ENCODE peak calls at places on chromosomes 16 and 17, in six cellular contexts. P, O, K, Q, R and M are unnamed samples.

GRCh38 chr17:29650407-29650806 is 27.7 kb upstream of the CORO6 start:
- DNase-seq in Q (no peak), K (no peak), R (no peak), O (no peak), P (no peak), M (no peak)

GRCh38 chr16:68072038-68072695 is 13.0 kb upstream of the NFATC3 start:
- DNase-seq in P (no peak), O (peak), R (peak), Q (no peak), K (peak), M (no peak)

GRCh38 chr16:23578096-23578830 is 17.9 kb downstream of the NDUFAB1 start:
- DNase-seq in P (no peak), R (no peak), O (peak), K (no peak), Q (no peak), M (no peak)

GRCh38 chr16:11580451-11581086 is 6.2 kb downstream of the LITAF start:
- DNase-seq in R (no peak), O (no peak), Q (no peak), K (peak), P (no peak), M (no peak)

GRCh38 chr16:11330526-11331237 is 14.6 kb upstream of the RMI2 start:
- DNase-seq in R (no peak), O (no peak), P (no peak), Q (no peak), K (no peak), M (no peak)

GRCh38 chr16:81860867-81861266 is 81.8 kb downstream of the PLCG2 start:
- DNase-seq in K (no peak), R (no peak), Q (no peak), P (no peak), O (no peak), M (no peak)

GRCh38 chr16:11386791-11387546 is 41.7 kb downstream of the RMI2 start:
- DNase-seq in P (peak), R (no peak), K (no peak), Q (peak), O (no peak), M (no peak)

GRCh38 chr16:56932588-56933265 is 785 bp downstream of the HERPUD1 start:
- DNase-seq in R (peak), K (peak), Q (peak), O (peak), P (peak), M (peak)

GRCh38 chr16:12459401-12459791 is 344.3 kb downstream of the CPPED1 start:
- DNase-seq in K (peak), R (no peak), O (no peak), Q (peak), P (no peak), M (no peak)

GRCh38 chr17:49880291-49881053 is 32.6 kb upstream of the TAC4 start:
- DNase-seq in K (peak), R (peak), Q (peak), O (peak), P (peak), M (peak)

GRCh38 chr16:17371014-17371296 is 99.8 kb downstream of the XYLT1 start:
- DNase-seq in Q (no peak), K (no peak), P (no peak), R (no peak), O (no peak), M (no peak)

GRCh38 chr17:21304091-21304490 is 19.6 kb downstream of the MAP2K3 start:
- DNase-seq in Q (no peak), O (no peak), K (peak), P (no peak), R (no peak), M (no peak)

GRCh38 chr17:50079334-50080095 is 15.6 kb upstream of the PDK2 start:
- DNase-seq in R (no peak), Q (peak), O (no peak), K (no peak), P (peak), M (no peak)

GRCh38 chr17:22286337-22287041 is 594.2 kb downstream of the KCNJ18 start:
- DNase-seq in K (peak), R (no peak), O (no peak), Q (peak), P (no peak), M (no peak)

GRCh38 chr17:52158450-52159042 is at the start of gene CA10:
- DNase-seq in K (no peak), Q (no peak), P (no peak), R (no peak), O (no peak), M (no peak)

GRCh38 chr16:86509759-86510464 is 415 bp upstream of the FOXF1 start:
- DNase-seq in O (peak), K (peak), P (no peak), R (no peak), Q (peak), M (peak)

DNA sequence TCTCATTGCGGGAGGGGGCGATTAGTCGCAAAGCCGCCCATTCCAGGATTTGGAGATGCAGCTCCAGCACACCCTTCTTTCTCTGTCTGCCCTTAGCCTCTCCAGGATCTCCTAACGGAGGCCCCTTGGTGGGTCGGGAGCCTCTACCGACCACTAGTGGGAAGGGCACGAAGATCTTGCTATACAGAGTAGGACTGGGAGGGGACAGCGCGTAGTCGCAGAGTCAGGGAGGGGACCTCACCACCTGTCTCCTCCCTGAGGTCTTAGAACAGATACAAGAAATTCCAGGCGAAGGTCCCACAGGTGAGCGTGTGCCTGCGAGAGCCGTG is 569 bp upstream of the SMTNL2 start:
- DNase-seq in O (no peak), P (peak), R (no peak), K (no peak), Q (no peak), M (no peak)
- TF ChIP-seq CTCF in O (peak), P (no peak), R (no peak), K (peak), Q (no peak), M (peak)

DNA sequence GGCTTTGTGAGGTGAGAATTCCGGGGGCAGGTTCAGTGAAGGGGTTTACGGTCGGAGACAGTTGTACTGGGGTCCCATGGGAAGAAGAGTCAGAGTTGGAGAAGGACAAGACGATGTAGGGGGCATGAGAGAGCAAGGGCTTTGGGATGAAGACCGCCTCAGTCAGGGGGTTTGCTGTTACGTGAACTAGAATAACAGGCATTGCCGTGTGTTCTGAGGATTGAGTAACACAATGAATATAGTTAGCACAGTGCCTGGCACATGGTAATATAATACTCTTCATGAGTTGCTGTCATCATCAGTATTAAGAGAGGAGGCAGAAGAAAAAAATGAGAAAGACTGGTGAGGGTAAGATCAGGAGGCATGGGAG is 577 bp downstream of the ZNF646 start:
- DNase-seq in P (no peak), O (peak), Q (no peak), R (no peak), K (no peak), M (no peak)
- TF ChIP-seq CTCF in P (no peak), O (no peak), Q (no peak), R (no peak), K (no peak), M (no peak)

DNA sequence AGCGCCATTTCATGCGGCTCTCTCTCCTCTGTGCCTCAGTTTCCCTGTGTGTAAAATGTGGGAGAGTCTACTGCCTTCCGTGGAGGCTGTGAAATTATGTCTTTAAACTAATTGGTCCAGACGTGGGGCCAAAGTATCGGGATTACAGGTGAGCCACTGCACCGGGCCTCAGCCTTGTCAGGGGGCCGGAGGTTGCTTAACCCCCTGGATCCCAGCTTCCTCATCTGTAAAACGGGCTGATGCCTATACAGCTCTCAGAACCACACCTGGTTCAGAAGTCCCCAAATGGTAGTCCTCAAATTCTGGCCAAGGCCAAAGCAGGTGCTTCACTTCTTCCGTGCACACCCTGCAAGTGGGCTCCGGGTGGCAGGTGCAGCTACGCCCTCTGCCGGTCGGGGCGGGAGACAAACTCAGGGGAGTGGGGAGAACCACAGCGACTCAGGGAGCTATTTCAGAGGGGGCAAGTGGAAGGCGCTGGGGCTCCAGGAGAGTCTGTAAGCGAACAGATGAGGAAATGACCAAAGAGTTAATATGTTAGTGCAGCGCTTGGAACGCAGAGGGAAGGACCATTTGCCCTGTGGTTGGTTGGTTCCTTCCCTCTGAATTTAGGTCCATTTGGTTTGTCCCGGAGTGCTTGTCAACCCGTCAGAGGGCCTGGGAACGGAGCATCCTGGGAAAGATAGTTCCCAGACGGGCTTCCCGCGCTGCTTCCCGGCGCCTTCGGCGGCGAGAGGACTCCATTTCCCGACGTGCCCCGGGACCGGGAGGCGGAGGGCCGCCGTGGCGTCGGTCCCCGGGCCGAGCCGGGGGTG is at the start of gene MGRN1:
- DNase-seq in O (peak), R (peak), K (peak), Q (peak), P (peak), M (peak)
- TF ChIP-seq CTCF in O (peak), R (peak), K (peak), Q (peak), P (peak), M (peak)

GRCh38 chr17:68134046-68134637 is 98.6 kb downstream of the KPNA2 start:
- DNase-seq in R (no peak), O (no peak), Q (no peak), P (no peak), K (no peak), M (no peak)

GRCh38 chr17:68134731-68135130 is 99.2 kb downstream of the KPNA2 start:
- DNase-seq in O (no peak), R (no peak), Q (no peak), K (no peak), P (no peak), M (no peak)

GRCh38 chr17:68131456-68131855 is 95.9 kb downstream of the KPNA2 start:
- DNase-seq in O (no peak), P (no peak), R (no peak), Q (no peak), K (no peak), M (no peak)

GRCh38 chr17:68135141-68135887 is 99.8 kb downstream of the KPNA2 start:
- DNase-seq in O (no peak), R (no peak), K (no peak), P (no peak), Q (no peak), M (no peak)

DNA sequence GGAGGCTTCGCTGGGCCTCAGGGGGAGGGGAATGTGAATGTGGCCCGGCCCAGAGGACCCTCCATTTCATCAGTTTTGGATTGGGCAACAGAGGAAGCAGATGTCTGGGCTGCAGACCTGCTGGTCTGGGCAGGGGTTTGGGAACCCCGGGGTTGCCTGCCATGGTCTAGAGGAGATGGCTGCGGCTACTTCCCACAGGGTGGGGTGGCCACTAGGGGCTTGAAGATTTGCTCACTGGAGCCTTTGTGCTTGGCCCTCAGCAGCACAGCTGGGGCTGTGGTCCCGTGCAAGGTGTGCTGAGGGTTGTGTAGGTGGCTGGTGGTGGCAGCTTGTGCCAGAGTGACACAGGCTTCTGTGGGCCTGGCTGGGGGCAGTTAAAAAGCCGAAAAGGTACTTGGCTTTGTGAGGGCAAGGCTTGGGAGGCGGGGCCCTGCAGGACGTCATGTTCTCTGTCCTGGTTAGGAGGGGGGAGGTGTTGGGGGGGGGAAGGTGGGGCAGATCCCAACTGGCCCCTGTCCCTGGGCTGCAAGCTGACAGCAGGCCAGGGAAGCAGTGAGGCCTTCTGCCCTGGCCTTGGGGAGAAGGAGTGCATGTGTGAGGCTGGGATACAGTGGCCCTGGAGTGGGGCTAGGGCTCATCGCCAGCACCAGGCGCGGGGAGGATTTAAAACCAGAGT is 98.0 kb downstream of the KPNA2 start:
- DNase-seq in O (no peak), R (no peak), K (no peak), P (no peak), Q (no peak), M (no peak)
- TF ChIP-seq CTCF in O (no peak), R (no peak), K (no peak), P (no peak), Q (no peak), M (no peak)

GRCh38 chr16:19179890-19180490 is 11.9 kb downstream of the SYT17 start:
- DNase-seq in Q (peak), R (peak), K (no peak), O (peak), P (peak), M (no peak)

GRCh38 chr16:19174478-19174877 is 6.4 kb downstream of the SYT17 start:
- DNase-seq in K (no peak), P (no peak), O (no peak), R (no peak), Q (no peak), M (no peak)

GRCh38 chr16:19173649-19174383 is 5.8 kb downstream of the SYT17 start:
- DNase-seq in Q (no peak), P (no peak), R (no peak), O (no peak), K (no peak), M (no peak)

GRCh38 chr16:19175492-19176262 is 7.6 kb downstream of the SYT17 start:
- DNase-seq in O (no peak), Q (no peak), R (no peak), P (no peak), K (no peak), M (no peak)

GRCh38 chr16:19177111-19177747 is 9.2 kb downstream of the SYT17 start:
- DNase-seq in R (no peak), K (no peak), O (no peak), P (no peak), Q (no peak), M (no peak)
- TF ChIP-seq CTCF in R (no peak), K (no peak), O (no peak), P (peak), Q (no peak), M (no peak)

GRCh38 chr17:13521784-13522183 is 79.9 kb downstream of the HS3ST3A1 start:
- DNase-seq in Q (no peak), P (no peak), K (no peak), R (no peak), O (no peak), M (no peak)
- TF ChIP-seq CTCF in Q (no peak), P (no peak), K (no peak), R (no peak), O (no peak), M (no peak)

GRCh38 chr16:48862087-48862532 is 252.1 kb upstream of the N4BP1 start:
- DNase-seq in P (no peak), O (peak), R (no peak), Q (no peak), K (no peak), M (no peak)
- TF ChIP-seq CTCF in P (no peak), O (peak), R (no peak), Q (no peak), K (no peak), M (no peak)

GRCh38 chr17:4893721-4894560 is 5.4 kb upstream of the C17orf107 start:
- DNase-seq in O (no peak), P (no peak), Q (no peak), R (no peak), K (no peak), M (no peak)

GRCh38 chr17:4897198-4897657 is 2.1 kb upstream of the C17orf107 start:
- DNase-seq in Q (no peak), R (no peak), K (peak), O (no peak), P (no peak), M (no peak)

GRCh38 chr17:4896332-4897197 is 2.8 kb upstream of the C17orf107 start:
- DNase-seq in P (no peak), O (no peak), Q (no peak), K (no peak), R (no peak), M (no peak)

GRCh38 chr17:4895121-4895520 is 4.2 kb upstream of the C17orf107 start:
- DNase-seq in Q (no peak), O (no peak), R (no peak), K (no peak), P (no peak), M (no peak)

DNA sequence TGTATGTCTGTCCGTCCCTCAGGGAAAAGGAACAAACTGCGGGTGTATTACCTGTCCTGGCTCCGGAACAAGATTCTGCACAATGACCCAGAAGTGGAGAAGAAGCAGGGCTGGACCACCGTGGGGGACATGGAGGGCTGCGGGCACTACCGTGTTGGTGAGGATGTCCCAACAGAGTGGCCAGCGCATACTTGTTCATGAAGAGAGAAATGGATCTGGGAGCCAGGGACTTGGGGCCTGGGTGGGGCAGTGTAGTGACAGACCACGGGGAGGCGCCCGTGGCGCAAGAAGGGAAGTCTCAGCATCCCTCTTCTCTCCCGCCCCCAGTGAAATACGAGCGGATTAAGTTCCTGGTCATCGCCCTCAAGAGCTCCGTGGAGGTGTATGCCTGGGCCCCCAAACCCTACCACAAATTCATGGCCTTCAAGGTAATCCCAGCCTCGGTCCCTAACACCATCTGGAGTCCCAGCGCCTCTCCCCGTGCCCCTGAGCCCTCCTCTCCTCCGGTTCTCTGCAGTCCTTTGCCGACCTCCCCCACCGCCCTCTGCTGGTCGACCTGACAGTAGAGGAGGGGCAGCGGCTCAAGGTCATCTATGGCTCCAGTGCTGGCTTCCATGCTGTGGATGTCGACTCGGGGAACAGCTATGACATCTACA is 3.5 kb upstream of the C17orf107 start:
- DNase-seq in R (no peak), O (no peak), P (no peak), K (peak), Q (no peak), M (no peak)
- TF ChIP-seq CTCF in R (no peak), O (peak), P (no peak), K (no peak), Q (no peak), M (no peak)